ENCODE peak calls at places on chromosomes 12 and 14, in eight cellular contexts. Z is GM20000, L is brain microvascular endothelial cell, G is dorsolateral prefrontal cortex, I is BE2C, F is cardiac fibroblast, J is Calu3, A is fibroblast of the aortic adventitia. X is an unnamed sample.

GRCh38 chr14:68145539-68145938 is 326.0 kb downstream of the RAD51B start:
- DNase-seq in I (no peak), F (peak), J (no peak), Z (no peak), G (no peak), A (peak), L (no peak), X (peak)

GRCh38 chr14:96162265-96162664 is 42.4 kb upstream of the BDKRB2 start:
- DNase-seq in G (no peak), I (no peak), A (no peak), F (no peak), J (no peak), L (peak), Z (no peak), X (no peak)

GRCh38 chr14:22814373-22814772 is 862 bp downstream of the SLC7A7 start:
- DNase-seq in L (no peak), Z (no peak), J (no peak), I (no peak), G (no peak), A (no peak), F (no peak), X (no peak)

GRCh38 chr14:104694991-104695659 is 5.7 kb downstream of the INF2 start:
- DNase-seq in Z (no peak), L (no peak), I (no peak), A (no peak), J (no peak), F (no peak), G (no peak), X (no peak)

GRCh38 chr14:43938588-43939281 is 568.3 kb downstream of the FSCB start:
- DNase-seq in J (no peak), G (no peak), L (no peak), I (no peak), F (no peak), A (no peak), Z (no peak), X (no peak)

GRCh38 chr12:12622418-12622817 is 10.7 kb downstream of the CREBL2 start:
- DNase-seq in Z (no peak), J (no peak), G (no peak), L (no peak), A (no peak), I (no peak), F (no peak), X (no peak)

GRCh38 chr12:120961604-120962486 is 16.5 kb upstream of the HNF1A start:
- DNase-seq in Z (no peak), A (no peak), I (no peak), G (no peak), J (peak), F (no peak), L (no peak), X (no peak)

GRCh38 chr12:131092911-131093901 is 139.5 kb downstream of the ADGRD1 start:
- DNase-seq in G (no peak), L (no peak), F (no peak), A (no peak), Z (peak), I (peak), J (no peak), X (no peak)

GRCh38 chr12:125206757-125207156 is 141.5 kb downstream of the AACS start:
- DNase-seq in Z (no peak), J (no peak), I (no peak), F (no peak), G (no peak), L (no peak), A (no peak), X (no peak)

GRCh38 chr12:106736051-106736957 is 38.2 kb upstream of the RIC8B start:
- DNase-seq in I (peak), G (no peak), L (no peak), F (no peak), J (no peak), A (peak), Z (no peak), X (no peak)

GRCh38 chr14:40760703-40761102 is 846.0 kb upstream of the LRFN5 start:
- DNase-seq in I (no peak), A (no peak), J (no peak), F (no peak), Z (no peak), L (no peak), G (no peak), X (no peak)

GRCh38 chr12:2541805-2542204 is 253.0 kb upstream of the FKBP4 start:
- DNase-seq in J (no peak), I (no peak), A (no peak), F (no peak), G (no peak), Z (no peak), L (no peak), X (no peak)

GRCh38 chr12:47190271-47190750 is 110.6 kb upstream of the AMIGO2 start:
- DNase-seq in F (peak), L (peak), A (peak), J (peak), I (no peak), Z (no peak), G (no peak), X (peak)

GRCh38 chr12:53060721-53061276 is 10.9 kb downstream of the TNS2 start:
- DNase-seq in Z (no peak), J (no peak), L (no peak), G (no peak), A (no peak), F (no peak), I (no peak), X (no peak)

GRCh38 chr12:53062011-53062961 is 12.4 kb downstream of the TNS2 start:
- DNase-seq in J (no peak), Z (no peak), F (no peak), G (no peak), L (no peak), A (no peak), I (no peak), X (no peak)

GRCh38 chr12:53062977-53063707 is 13.3 kb downstream of the TNS2 start:
- DNase-seq in F (no peak), Z (no peak), A (no peak), I (no peak), G (no peak), J (no peak), L (no peak), X (no peak)

GRCh38 chr12:53060064-53060720 is 10.3 kb downstream of the TNS2 start:
- DNase-seq in F (no peak), J (no peak), L (no peak), A (no peak), I (no peak), Z (no peak), G (no peak), X (no peak)

DNA sequence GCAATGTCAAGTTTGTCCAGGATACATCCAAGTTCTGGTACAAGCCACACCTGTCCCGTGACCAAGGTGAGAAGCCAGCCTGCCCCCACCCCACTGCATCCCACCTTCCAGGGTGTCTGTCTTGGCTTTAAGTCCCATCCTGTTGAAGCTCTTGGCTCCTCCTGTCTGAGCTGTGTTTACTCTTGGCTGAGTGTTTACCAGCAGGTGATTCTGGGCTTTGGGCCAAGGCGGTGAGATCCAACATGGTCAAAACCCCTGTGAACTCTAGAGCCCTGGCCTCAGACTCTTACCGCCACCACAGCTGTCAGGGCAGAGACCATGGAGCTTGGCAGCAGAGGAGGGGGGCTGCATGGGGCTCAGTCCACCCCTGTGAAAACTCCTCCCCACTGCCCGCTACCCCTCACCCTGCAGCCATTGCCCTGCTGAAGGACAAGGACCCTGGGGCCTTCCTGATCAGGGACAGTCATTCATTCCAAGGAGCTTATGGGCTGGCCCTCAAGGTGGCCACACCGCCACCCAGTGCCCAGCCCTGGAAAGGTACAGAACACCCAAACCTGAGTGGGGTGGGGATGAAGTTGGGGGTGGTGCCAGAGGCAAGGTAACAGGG is 11.6 kb downstream of the TNS2 start:
- DNase-seq in J (peak), I (no peak), A (no peak), F (no peak), Z (no peak), G (peak), L (no peak), X (no peak)
- TF ChIP-seq CTCF in J (no peak), I (peak), A (peak), F (peak), Z (no peak), G (no peak), L (peak), X (peak)

GRCh38 chr12:7666595-7666994 is 887 bp upstream of the APOBEC1 start:
- DNase-seq in G (no peak), A (no peak), I (no peak), J (no peak), L (no peak), F (no peak), Z (no peak), X (no peak)

GRCh38 chr12:7661741-7662140 is 4.0 kb downstream of the APOBEC1 start:
- DNase-seq in J (no peak), A (no peak), L (no peak), I (no peak), F (no peak), G (no peak), Z (no peak), X (no peak)

DNA sequence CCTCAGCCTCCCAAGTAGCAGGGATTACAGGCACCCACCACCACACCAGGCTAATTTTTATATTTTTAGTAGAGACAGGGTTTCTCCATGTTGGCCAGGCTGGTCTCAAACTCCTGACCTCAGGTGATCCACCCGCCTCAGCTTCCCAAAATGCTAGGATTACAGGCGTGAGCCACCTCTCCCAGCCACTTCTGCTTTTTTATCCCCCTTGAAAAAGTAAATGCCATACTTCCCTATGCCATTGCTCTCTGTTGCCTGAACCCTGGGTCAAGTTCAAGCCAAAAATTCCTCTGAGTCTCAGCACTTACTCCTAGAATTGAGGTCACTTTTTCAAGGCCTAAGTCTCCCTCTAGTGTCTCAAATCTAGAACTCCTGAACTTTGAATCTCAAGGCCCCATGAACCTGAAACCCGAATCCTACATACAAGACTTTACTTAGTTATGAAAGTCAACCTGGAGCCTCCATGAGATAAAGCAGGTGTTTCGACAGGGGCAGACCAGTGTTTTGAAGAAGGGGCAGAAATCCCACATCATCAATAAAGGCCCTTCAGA is 1.4 kb upstream of the APOBEC1 start:
- DNase-seq in A (no peak), F (no peak), Z (no peak), G (no peak), L (no peak), J (no peak), I (no peak), X (peak)
- TF ChIP-seq CTCF in A (no peak), F (no peak), Z (no peak), G (no peak), L (no peak), J (no peak), I (peak), X (peak)

GRCh38 chr12:49388682-49389081 is 21.4 kb downstream of the SPATS2 start:
- DNase-seq in A (no peak), F (no peak), I (no peak), G (no peak), L (no peak), J (no peak), Z (no peak), X (no peak)

DNA sequence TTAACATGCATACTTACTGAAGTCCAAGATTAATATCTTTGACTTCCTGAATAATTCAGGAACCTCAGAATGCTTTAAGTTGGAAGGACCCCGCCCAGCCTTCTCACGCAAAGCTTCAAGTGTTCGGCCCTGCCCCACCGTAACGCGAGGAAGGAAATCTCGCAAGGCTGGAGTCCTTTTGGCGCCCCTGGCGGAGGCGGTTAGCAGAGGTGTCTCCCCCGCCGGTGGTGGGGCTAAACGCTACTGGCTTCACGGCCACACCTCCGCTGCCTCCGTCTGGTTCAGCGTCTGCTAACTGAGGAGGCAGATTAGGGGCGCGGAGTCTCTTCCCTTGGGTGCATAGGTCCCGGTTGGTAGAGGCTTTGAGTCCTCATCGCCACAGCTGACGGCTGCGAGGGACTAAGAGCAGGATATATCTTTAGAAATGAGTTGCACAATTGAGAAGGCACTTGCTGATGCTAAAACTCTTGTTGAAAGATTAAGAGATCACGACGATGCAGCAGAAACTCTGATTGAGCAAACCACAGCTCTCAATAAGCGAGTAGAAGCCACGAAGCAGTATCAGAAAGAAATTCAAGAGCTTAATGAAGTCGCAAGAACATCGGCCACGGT is 21.9 kb downstream of the SPATS2 start:
- DNase-seq in I (no peak), J (no peak), F (no peak), A (no peak), L (no peak), Z (no peak), G (no peak), X (no peak)
- TF ChIP-seq CTCF in I (no peak), J (no peak), F (no peak), A (no peak), L (no peak), Z (peak), G (no peak), X (no peak)

DNA sequence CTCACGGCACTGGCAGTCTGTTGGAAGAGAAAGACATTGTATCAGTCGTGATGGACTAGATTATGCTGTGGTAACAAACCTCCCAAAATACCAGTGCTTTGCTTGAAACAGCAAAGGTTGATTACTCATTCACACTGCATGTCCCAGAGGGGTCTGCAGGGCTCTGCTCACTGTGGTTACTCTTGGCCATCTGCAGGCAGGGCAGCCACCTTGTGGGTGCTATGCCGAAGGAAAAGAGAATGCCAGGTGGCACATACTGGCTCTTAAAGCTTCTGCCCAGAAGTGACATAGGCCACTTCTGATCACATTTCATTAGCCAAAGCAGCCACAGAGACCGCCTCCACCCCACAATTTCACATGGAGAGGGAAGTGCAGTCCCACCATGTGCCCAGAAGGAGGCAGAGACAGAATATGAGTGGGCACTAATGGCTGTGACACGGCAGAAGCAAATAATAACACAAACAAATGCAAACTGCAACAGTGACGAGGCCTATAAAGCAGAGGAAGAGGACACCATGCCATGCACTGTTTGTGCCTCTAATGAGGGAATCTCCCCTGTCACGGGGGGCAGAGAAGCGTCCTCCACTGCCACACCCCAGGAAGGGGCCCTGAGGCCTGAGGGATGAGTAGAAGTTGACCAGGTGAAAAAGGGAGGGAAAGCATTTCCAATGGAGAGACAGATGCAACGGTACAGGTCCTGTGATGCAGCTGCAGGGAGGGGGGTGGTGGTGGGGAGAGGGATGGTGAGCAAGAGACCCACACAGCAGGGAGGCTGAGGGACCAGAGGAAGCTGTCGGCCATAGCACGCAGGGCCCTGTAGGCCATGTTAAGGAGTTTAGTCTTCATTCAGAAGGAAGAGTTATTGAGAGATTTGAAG is 51.7 kb upstream of the KICS2 start:
- DNase-seq in Z (peak), F (peak), G (no peak), I (peak), J (peak), L (peak), A (peak), X (peak)
- TF ChIP-seq CTCF in Z (peak), F (peak), G (peak), I (peak), J (peak), L (peak), A (peak), X (peak)

GRCh38 chr14:76101980-76102379 is 49.7 kb upstream of the GPATCH2L start:
- DNase-seq in Z (no peak), G (no peak), A (no peak), F (no peak), I (no peak), J (no peak), L (no peak), X (no peak)
- TF ChIP-seq CTCF in Z (no peak), G (no peak), A (no peak), F (no peak), I (peak), J (no peak), L (peak), X (no peak)

GRCh38 chr12:8590842-8591545 is 21.7 kb downstream of the AICDA start:
- DNase-seq in Z (peak), J (no peak), F (no peak), A (no peak), G (no peak), L (no peak), I (no peak), X (no peak)
- TF ChIP-seq CTCF in Z (peak), J (no peak), F (no peak), A (no peak), G (no peak), L (no peak), I (no peak), X (no peak)

GRCh38 chr12:71594214-71594948 is 69.3 kb downstream of the ZFC3H1 start:
- DNase-seq in J (peak), L (peak), I (peak), G (no peak), F (peak), A (peak), Z (no peak), X (no peak)
- TF ChIP-seq CTCF in J (no peak), L (no peak), I (no peak), G (no peak), F (no peak), A (no peak), Z (no peak), X (no peak)

X was measured in HFFc6.